ENCODE peak calls at places on chromosomes 3 and 15, in eight cellular contexts. W is uterus, K is bronchial epithelial cell, J is tibial artery, O is activated B cell treated with CpG ODN at 0.5 μM for 24 hours, T is HFF-Myc, P is ovary, D is B cell. X is an unnamed sample.

GRCh38 chr15:97482521-97482920 is 478.0 kb upstream of the ARRDC4 start:
- DNase-seq in W (no peak), K (no peak), J (no peak), O (no peak), T (no peak), P (no peak), D (no peak), X (no peak)

GRCh38 chr3:64355473-64355872 is 130.2 kb upstream of the PRICKLE2 start:
- DNase-seq in W (peak), K (peak), J (no peak), O (no peak), T (no peak), P (peak), D (no peak), X (no peak)

GRCh38 chr3:50365080-50365841 is 5.9 kb upstream of the TMEM115 start:
- DNase-seq in W (peak), K (peak), J (peak), O (peak), T (no peak), P (peak), D (peak), X (peak)

GRCh38 chr3:79473993-79474392 is 293.8 kb downstream of the ROBO1 start:
- DNase-seq in W (no peak), K (peak), J (no peak), O (no peak), T (no peak), P (no peak), D (no peak), X (no peak)

GRCh38 chr3:62415312-62415791 is 42.0 kb upstream of the FEZF2 start:
- DNase-seq in W (no peak), K (no peak), J (no peak), O (no peak), T (no peak), P (no peak), D (no peak), X (no peak)

GRCh38 chr3:175255698-175256097 is 396.6 kb downstream of the NAALADL2 start:
- DNase-seq in W (no peak), K (peak), J (no peak), O (no peak), T (peak), P (no peak), D (no peak), X (no peak)

GRCh38 chr15:58268746-58269145 is 130.6 kb downstream of the AQP9 start:
- DNase-seq in W (no peak), K (no peak), J (no peak), O (no peak), T (no peak), P (no peak), D (no peak), X (no peak)

GRCh38 chr3:183085634-183086390 is 13.5 kb downstream of the MCCC1 start:
- DNase-seq in W (no peak), K (peak), J (no peak), O (no peak), T (no peak), P (no peak), D (no peak), X (no peak)

GRCh38 chr3:132781922-132782321 is 59.7 kb upstream of the NPHP3 start:
- DNase-seq in W (no peak), K (no peak), J (no peak), O (no peak), T (no peak), P (no peak), D (no peak), X (no peak)

GRCh38 chr15:98654790-98655360 is 6.5 kb downstream of the IGF1R start:
- DNase-seq in W (no peak), K (no peak), J (no peak), O (no peak), T (no peak), P (no peak), D (no peak), X (no peak)

GRCh38 chr3:160919942-160920341 is 163.9 kb downstream of the PPM1L start:
- DNase-seq in W (no peak), K (no peak), J (no peak), O (no peak), T (no peak), P (no peak), D (no peak), X (no peak)

GRCh38 chr3:87173776-87174175 is 53.3 kb upstream of the CHMP2B start:
- DNase-seq in W (no peak), K (no peak), J (no peak), O (no peak), T (no peak), P (no peak), D (no peak), X (no peak)

GRCh38 chr3:150414273-150414672 is 6.2 kb downstream of the TSC22D2 start:
- DNase-seq in W (no peak), K (no peak), J (no peak), O (no peak), T (no peak), P (no peak), D (no peak), X (no peak)

GRCh38 chr3:65676592-65676991 is 362.1 kb downstream of the MAGI1 start:
- DNase-seq in W (no peak), K (no peak), J (no peak), O (no peak), T (no peak), P (no peak), D (no peak), X (no peak)

GRCh38 chr3:101310580-101311375 is 9.6 kb downstream of the IMPG2 start:
- DNase-seq in W (peak), K (no peak), J (no peak), O (no peak), T (peak), P (peak), D (no peak), X (no peak)

GRCh38 chr15:45583731-45584639 is 3.2 kb upstream of the BLOC1S6 start:
- DNase-seq in W (no peak), K (no peak), J (no peak), O (no peak), T (no peak), P (no peak), D (no peak), X (no peak)

GRCh38 chr15:50046159-50046558 is 72.9 kb downstream of the ATP8B4 start:
- DNase-seq in W (no peak), K (no peak), J (no peak), O (no peak), T (no peak), P (no peak), D (no peak), X (no peak)

GRCh38 chr15:25770618-25771369 is 92.3 kb downstream of the ATP10A start:
- DNase-seq in W (no peak), K (no peak), J (no peak), O (no peak), T (no peak), P (no peak), D (no peak), X (no peak)

GRCh38 chr3:123914829-123915228 is 30.7 kb upstream of the MYLK start:
- DNase-seq in W (no peak), K (no peak), J (no peak), O (no peak), T (no peak), P (no peak), D (no peak), X (no peak)

GRCh38 chr15:42102646-42103235 is 8.4 kb upstream of the PLA2G4D start:
- DNase-seq in W (no peak), K (peak), J (no peak), O (no peak), T (no peak), P (no peak), D (no peak), X (no peak)

GRCh38 chr3:122982202-122983185 is 45.1 kb downstream of the SEMA5B start:
- DNase-seq in W (no peak), K (no peak), J (no peak), O (no peak), T (no peak), P (no peak), D (no peak), X (no peak)

GRCh38 chr3:72137865-72138861 is 353.2 kb upstream of the PROK2 start:
- DNase-seq in W (no peak), K (no peak), J (no peak), O (no peak), T (no peak), P (no peak), D (no peak), X (no peak)

GRCh38 chr3:167814441-167814951 is 79.0 kb downstream of the SERPINI1 start:
- DNase-seq in W (peak), K (no peak), J (no peak), O (no peak), T (no peak), P (no peak), D (no peak), X (no peak)

GRCh38 chr15:51126842-51127241 is 32.1 kb upstream of the TNFAIP8L3 start:
- DNase-seq in W (no peak), K (no peak), J (no peak), O (no peak), T (no peak), P (no peak), D (no peak), X (no peak)

GRCh38 chr3:187227658-187228258 is 30.5 kb downstream of the RTP1 start:
- DNase-seq in W (no peak), K (peak), J (no peak), O (no peak), T (no peak), P (no peak), D (no peak), X (no peak)

GRCh38 chr15:62359416-62359815 is 194.3 kb upstream of the C2CD4B start:
- DNase-seq in W (no peak), K (no peak), J (no peak), O (no peak), T (no peak), P (no peak), D (no peak), X (no peak)

GRCh38 chr15:90001683-90002427 is 731 bp downstream of the ZNF710 start:
- DNase-seq in W (peak), K (no peak), J (peak), O (peak), T (no peak), P (peak), D (peak), X (peak)

GRCh38 chr15:56356616-56357015 is 8.6 kb upstream of the TEX9 start:
- DNase-seq in W (no peak), K (peak), J (no peak), O (no peak), T (no peak), P (no peak), D (no peak), X (no peak)

GRCh38 chr15:66899555-66900350 is 165.6 kb upstream of the SMAD3 start:
- DNase-seq in W (no peak), K (no peak), J (peak), O (no peak), T (no peak), P (no peak), D (no peak), X (no peak)

GRCh38 chr15:70046716-70047369 is 50.9 kb downstream of the TLE3 start:
- DNase-seq in W (no peak), K (no peak), J (peak), O (no peak), T (no peak), P (peak), D (no peak), X (peak)

GRCh38 chr3:14606663-14607339 is 44.8 kb upstream of the CCDC174 start:
- DNase-seq in W (no peak), K (peak), J (peak), O (no peak), T (no peak), P (no peak), D (no peak), X (no peak)

GRCh38 chr15:58260911-58261267 is 122.7 kb downstream of the AQP9 start:
- DNase-seq in W (no peak), K (peak), J (no peak), O (no peak), T (no peak), P (no peak), D (no peak), X (no peak)

GRCh38 chr15:92053727-92054316 is 200.3 kb downstream of the SLCO3A1 start:
- DNase-seq in W (no peak), K (no peak), J (no peak), O (no peak), T (no peak), P (no peak), D (no peak), X (no peak)
- TF ChIP-seq CTCF in W (no peak), K (peak), J (no peak), O (no peak), T (no peak), P (no peak), D (no peak), X (peak)

GRCh38 chr15:85616549-85616948 is 178.2 kb downstream of the KLHL25 start:
- DNase-seq in W (no peak), K (no peak), J (no peak), O (no peak), T (no peak), P (no peak), D (no peak), X (no peak)

GRCh38 chr15:85620321-85621044 is 174.2 kb downstream of the KLHL25 start:
- DNase-seq in W (peak), K (peak), J (no peak), O (no peak), T (no peak), P (peak), D (no peak), X (no peak)

GRCh38 chr15:85618956-85619491 is 175.7 kb downstream of the KLHL25 start:
- DNase-seq in W (peak), K (peak), J (peak), O (no peak), T (peak), P (peak), D (no peak), X (peak)

GRCh38 chr15:85614059-85614458 is 180.7 kb downstream of the KLHL25 start:
- DNase-seq in W (no peak), K (no peak), J (no peak), O (no peak), T (no peak), P (no peak), D (no peak), X (no peak)

GRCh38 chr15:85615930-85616329 is 178.8 kb downstream of the KLHL25 start:
- DNase-seq in W (no peak), K (peak), J (no peak), O (no peak), T (no peak), P (peak), D (peak), X (no peak)
- TF ChIP-seq CTCF in W (peak), K (peak), J (peak), O (no peak), T (peak), P (peak), D (peak), X (no peak)

GRCh38 chr3:5504135-5504534 is 316.6 kb downstream of the EDEM1 start:
- DNase-seq in W (no peak), K (no peak), J (no peak), O (no peak), T (no peak), P (no peak), D (no peak), X (no peak)
- TF ChIP-seq CTCF in W (no peak), K (no peak), J (no peak), O (no peak), T (no peak), P (no peak), D (no peak), X (no peak)

DNA sequence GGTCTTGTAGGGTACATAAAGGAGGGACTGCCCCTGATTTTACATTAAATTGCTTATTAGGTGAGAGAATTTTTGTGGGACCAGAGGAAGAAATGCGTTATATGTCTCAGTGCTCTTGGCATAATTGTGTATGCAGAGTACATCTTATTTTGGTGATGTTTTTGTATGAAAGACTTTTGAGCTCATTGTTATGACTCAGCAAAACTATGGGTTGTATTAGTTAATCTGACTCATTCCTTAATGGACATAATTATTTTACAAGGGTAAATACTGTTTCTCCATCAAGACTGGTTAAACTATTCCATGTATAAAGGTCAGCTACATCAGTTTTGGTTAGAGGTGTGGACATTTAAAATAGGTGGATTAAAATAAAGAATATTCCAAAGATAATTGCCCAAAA is 156.8 kb downstream of the ALCAM start:
- DNase-seq in W (no peak), K (peak), J (no peak), O (no peak), T (no peak), P (no peak), D (no peak), X (no peak)
- TF ChIP-seq CTCF in W (no peak), K (no peak), J (no peak), O (no peak), T (no peak), P (no peak), D (no peak), X (no peak)

GRCh38 chr3:27025718-27026117 is 343.5 kb downstream of the NEK10 start:
- DNase-seq in W (no peak), K (no peak), J (no peak), O (no peak), T (no peak), P (no peak), D (no peak), X (no peak)

GRCh38 chr3:27022096-27022761 is 347.0 kb downstream of the NEK10 start:
- DNase-seq in W (no peak), K (no peak), J (no peak), O (no peak), T (no peak), P (no peak), D (no peak), X (no peak)
- TF ChIP-seq CTCF in W (no peak), K (no peak), J (no peak), O (no peak), T (no peak), P (no peak), D (no peak), X (no peak)

GRCh38 chr15:48875241-48875640 is 2.7 kb upstream of the EID1 start:
- DNase-seq in W (no peak), K (no peak), J (no peak), O (no peak), T (no peak), P (no peak), D (no peak), X (no peak)

GRCh38 chr15:48876057-48876456 is 1.9 kb upstream of the EID1 start:
- DNase-seq in W (no peak), K (no peak), J (no peak), O (no peak), T (no peak), P (no peak), D (no peak), X (no peak)

GRCh38 chr15:48880070-48880634 is 2.2 kb downstream of the EID1 start:
- DNase-seq in W (no peak), K (no peak), J (no peak), O (no peak), T (no peak), P (no peak), D (no peak), X (no peak)

GRCh38 chr15:48872632-48873031 is 5.3 kb upstream of the EID1 start:
- DNase-seq in W (no peak), K (no peak), J (no peak), O (no peak), T (no peak), P (no peak), D (no peak), X (no peak)

GRCh38 chr15:48877630-48878595 is at the start of gene EID1:
- DNase-seq in W (peak), K (peak), J (peak), O (peak), T (peak), P (peak), D (peak), X (peak)
- TF ChIP-seq CTCF in W (no peak), K (no peak), J (no peak), O (no peak), T (no peak), P (no peak), D (no peak), X (no peak)

X was measured in mesothelial cell of epicardium.